ENCODE peak calls at places on chromosome 17, in ten cellular contexts. U is progenitor cell of endocrine pancreas; L is NCI-H69; H is hippocampal formation; N is DMS153; Y is activated CD4-positive, alpha-beta T cell treated with anti-CD3 and anti-CD28 coated beads, Interleukin-2, amount 10 ng/mL, durations not matched to agents 7 days and 5 days; M is fibroblast of mammary gland; F is NCI-H345; O is kidney tubule cell; R is heart left ventricle. J is an unnamed sample.

GRCh38 chr17:44982113-44982702 is 14.1 kb upstream of the C1QL1 start:
- DNase-seq in U (no peak), L (no peak), H (no peak), N (no peak), Y (no peak), M (no peak), F (no peak), O (no peak), R (no peak), J (no peak)

GRCh38 chr17:39663688-39664580 is 1.2 kb upstream of the TCAP start:
- DNase-seq in U (no peak), L (peak), H (no peak), N (no peak), Y (no peak), M (no peak), F (no peak), O (peak), R (no peak), J (no peak)

GRCh38 chr17:64393000-64393402 is 2.3 kb upstream of the PECAM1 start:
- DNase-seq in U (no peak), L (no peak), H (no peak), N (no peak), Y (peak), M (no peak), F (no peak), O (no peak), R (no peak), J (no peak)

GRCh38 chr17:80895366-80895765 is 96.3 kb upstream of the CHMP6 start:
- DNase-seq in U (no peak), L (no peak), H (no peak), N (no peak), Y (no peak), M (no peak), F (no peak), O (no peak), R (no peak), J (no peak)

GRCh38 chr17:16936536-16937310 is 35.2 kb downstream of the TNFRSF13B start:
- DNase-seq in U (no peak), L (no peak), H (no peak), N (no peak), Y (no peak), M (no peak), F (no peak), O (no peak), R (no peak), J (no peak)

GRCh38 chr17:15263206-15263579 is 1.9 kb downstream of the PMP22 start:
- DNase-seq in U (no peak), L (no peak), H (peak), N (no peak), Y (no peak), M (peak), F (no peak), O (peak), R (peak), J (peak)

GRCh38 chr17:3865166-3865565 is 19.1 kb upstream of the NCBP3 start:
- DNase-seq in U (no peak), L (no peak), H (no peak), N (no peak), Y (no peak), M (peak), F (no peak), O (peak), R (no peak), J (peak)

GRCh38 chr17:2211661-2212327 is 91.8 kb downstream of the SMG6 start:
- DNase-seq in U (no peak), L (no peak), H (no peak), N (no peak), Y (no peak), M (no peak), F (no peak), O (no peak), R (no peak), J (no peak)

GRCh38 chr17:30450125-30451027 is 26.8 kb upstream of the GOSR1 start:
- DNase-seq in U (no peak), L (no peak), H (no peak), N (no peak), Y (no peak), M (peak), F (no peak), O (peak), R (no peak), J (no peak)

GRCh38 chr17:65684631-65685030 is 123.2 kb upstream of the AXIN2 start:
- DNase-seq in U (no peak), L (no peak), H (no peak), N (no peak), Y (no peak), M (peak), F (no peak), O (peak), R (no peak), J (no peak)

GRCh38 chr17:68248886-68249872 is 1.3 kb downstream of the AMZ2 start:
- DNase-seq in U (no peak), L (no peak), H (no peak), N (no peak), Y (peak), M (no peak), F (no peak), O (peak), R (no peak), J (no peak)

GRCh38 chr17:18037482-18037881 is 1.5 kb downstream of the ATPAF2 start:
- DNase-seq in U (no peak), L (no peak), H (no peak), N (no peak), Y (no peak), M (no peak), F (no peak), O (no peak), R (no peak), J (no peak)

GRCh38 chr17:17398188-17398927 is 78.4 kb upstream of the MED9 start:
- DNase-seq in U (no peak), L (peak), H (no peak), N (no peak), Y (no peak), M (peak), F (no peak), O (no peak), R (peak), J (no peak)

J was measured in anterior cingulate cortex.